ENCODE peak calls at places on chromosomes 2 and 18, in five cellular contexts. G is IMR-90, M is colonic mucosa, H is fibroblast of lung, B is HepG2. O is an unnamed sample.

GRCh38 chr2:8457092-8457481 is 224.8 kb upstream of the ID2 start:
- DNase-seq in G (no peak), H (no peak), B (no peak), M (peak), O (no peak)

GRCh38 chr2:21067863-21068537 is 24.1 kb upstream of the APOB start:
- DNase-seq in B (peak), M (no peak), G (no peak), H (no peak), O (no peak)

GRCh38 chr2:10451819-10452218 is 3.7 kb upstream of the ODC1 start:
- DNase-seq in G (no peak), H (no peak), M (no peak), B (no peak), O (no peak)

GRCh38 chr18:28824183-28824574 is 647.2 kb upstream of the CDH2 start:
- DNase-seq in B (no peak), H (no peak), G (no peak), M (no peak), O (no peak)

GRCh38 chr2:196635156-196635555 is 4.4 kb upstream of the CCDC150 start:
- DNase-seq in G (no peak), H (peak), M (no peak), B (no peak), O (no peak)

GRCh38 chr2:74959106-74959751 is 786 bp downstream of the POLE4 start:
- DNase-seq in G (no peak), B (no peak), H (no peak), M (no peak), O (no peak)

GRCh38 chr2:31660812-31661335 is 80.1 kb upstream of the SRD5A2 start:
- DNase-seq in H (no peak), M (no peak), B (no peak), G (no peak), O (peak)

GRCh38 chr2:24228470-24228869 is 53.6 kb downstream of the FAM228A start:
- DNase-seq in B (peak), H (no peak), G (peak), M (no peak), O (no peak)

GRCh38 chr2:52340185-52340584 is 1308.3 kb upstream of the NRXN1 start:
- DNase-seq in B (no peak), G (peak), M (no peak), H (peak), O (no peak)

GRCh38 chr2:52334185-52334584 is 1302.3 kb upstream of the NRXN1 start:
- DNase-seq in M (no peak), B (no peak), H (no peak), G (no peak), O (no peak)

GRCh38 chr2:52335727-52336126 is 1303.8 kb upstream of the NRXN1 start:
- DNase-seq in H (no peak), G (no peak), M (no peak), B (no peak), O (no peak)

GRCh38 chr2:52341732-52342131 is 1309.8 kb upstream of the NRXN1 start:
- DNase-seq in M (no peak), G (no peak), H (no peak), B (peak), O (no peak)

GRCh38 chr2:52336951-52337350 is 1305.0 kb upstream of the NRXN1 start:
- DNase-seq in M (no peak), B (no peak), G (no peak), H (no peak), O (no peak)
- H3K27ac ChIP-seq in M (no peak), B (no peak), G (no peak), H (no peak), O (no peak)

DNA sequence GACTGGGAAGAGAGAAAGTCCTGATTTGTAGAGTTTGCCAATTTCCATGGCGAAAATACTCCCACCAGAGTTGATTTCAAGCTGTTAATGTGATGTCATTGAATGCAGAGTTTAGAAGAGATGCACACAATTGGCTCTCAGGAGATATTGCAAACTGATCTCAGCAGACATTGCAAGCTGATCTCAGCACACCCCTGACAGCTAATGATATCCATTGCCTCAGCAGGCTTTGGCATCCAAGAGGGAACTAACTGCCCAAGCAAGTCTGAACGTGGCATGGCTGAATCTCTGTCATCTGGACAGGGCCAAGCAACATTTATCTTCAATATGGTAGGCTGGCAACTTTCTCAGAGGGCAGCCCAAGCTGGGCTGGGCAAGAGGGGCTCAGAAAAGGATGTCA is 78.4 kb upstream of the CYP1B1 start:
- DNase-seq in M (no peak), B (no peak), G (no peak), H (no peak), O (no peak)
- H3K9ac ChIP-seq in M (no peak), B (no peak), G (no peak), H (no peak), O (no peak)

DNA sequence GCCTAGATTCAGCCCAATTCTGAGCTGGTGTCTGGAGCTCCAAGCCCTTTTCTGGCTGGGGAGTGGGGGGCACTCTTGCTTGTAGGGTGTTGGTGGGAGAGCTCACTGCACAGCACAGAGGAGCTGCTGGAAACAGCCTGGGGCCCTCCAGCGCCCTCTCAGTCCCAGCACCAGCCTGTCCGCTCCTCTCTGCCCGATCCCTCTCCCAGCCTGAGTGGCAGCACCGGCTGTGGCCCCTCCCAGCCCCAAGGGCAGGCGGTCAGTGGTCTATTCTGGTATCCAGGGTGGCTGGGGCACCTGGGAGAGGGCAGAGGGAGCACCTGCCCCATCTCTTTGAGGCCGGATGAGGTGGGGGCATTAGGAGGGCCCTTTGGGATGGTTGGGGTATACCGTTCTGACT is 13.2 kb upstream of the DES start:
- DNase-seq in G (no peak), M (no peak), B (no peak), H (no peak), O (no peak)
- H3K4me3 ChIP-seq in G (no peak), M (no peak), B (no peak), H (no peak), O (no peak)

DNA sequence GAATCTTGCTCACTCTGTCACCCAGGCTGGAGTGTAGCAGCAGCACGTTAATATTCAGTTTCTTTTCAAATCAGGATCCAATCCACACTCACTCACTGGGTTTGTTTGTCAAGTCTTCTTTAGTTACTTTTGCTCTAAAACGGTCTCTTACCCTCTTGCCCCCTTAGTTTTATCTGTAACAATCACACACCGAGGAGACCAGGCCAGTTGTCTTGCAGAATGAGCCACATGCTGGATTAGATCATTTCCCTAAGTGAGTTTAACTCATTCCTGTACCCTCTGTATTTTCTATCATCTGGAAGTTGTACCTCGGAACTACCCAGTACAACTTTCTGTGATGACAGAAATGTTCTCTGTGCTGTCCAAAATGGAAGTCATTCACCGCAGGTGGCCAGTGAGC is 20.7 kb upstream of the TOGARAM2 start:
- DNase-seq in H (no peak), G (no peak), B (no peak), M (no peak), O (no peak)
- H3K27ac ChIP-seq in H (no peak), G (no peak), B (no peak), M (no peak), O (no peak)

DNA sequence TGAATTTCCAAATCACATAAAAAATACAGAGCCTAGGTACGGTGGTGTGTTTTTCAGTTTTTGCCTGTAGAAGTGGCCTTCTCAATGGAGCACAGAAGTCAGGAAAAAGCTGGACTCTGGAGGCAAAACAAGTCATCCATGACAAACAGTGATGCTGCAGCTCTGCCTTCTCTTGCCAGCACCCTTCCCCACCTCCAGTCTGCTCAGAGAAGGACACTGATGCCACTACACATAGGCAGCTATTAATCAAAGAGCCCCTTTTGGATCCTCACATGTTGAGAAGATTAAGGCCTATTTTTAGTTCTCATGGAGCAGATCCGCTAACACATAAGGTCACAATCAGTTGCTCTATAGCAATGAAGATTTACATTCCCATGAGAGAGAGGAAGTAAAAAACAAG is 181.6 kb upstream of the GALNT5 start:
- DNase-seq in M (no peak), G (no peak), B (no peak), H (no peak), O (no peak)
- H3K9ac ChIP-seq in M (no peak), G (no peak), B (no peak), H (no peak), O (no peak)

GRCh38 chr2:96408631-96409542 is 73.3 kb downstream of the NCAPH start:
- DNase-seq in B (peak), H (peak), G (peak), M (no peak), O (no peak)

GRCh38 chr2:96407919-96408550 is 72.5 kb downstream of the NCAPH start:
- DNase-seq in B (no peak), M (no peak), H (no peak), G (no peak), O (no peak)

GRCh38 chr2:96404446-96405373 is 69.1 kb downstream of the NCAPH start:
- DNase-seq in M (peak), B (no peak), H (no peak), G (no peak), O (no peak)

GRCh38 chr2:96409543-96410184 is 74.1 kb downstream of the NCAPH start:
- DNase-seq in G (no peak), H (peak), M (no peak), B (no peak), O (no peak)

GRCh38 chr2:96407041-96407918 is 71.7 kb downstream of the NCAPH start:
- DNase-seq in G (peak), M (peak), B (peak), H (peak), O (peak)
- H3K4me3 ChIP-seq in G (no peak), M (no peak), B (peak), H (no peak), O (no peak)

DNA sequence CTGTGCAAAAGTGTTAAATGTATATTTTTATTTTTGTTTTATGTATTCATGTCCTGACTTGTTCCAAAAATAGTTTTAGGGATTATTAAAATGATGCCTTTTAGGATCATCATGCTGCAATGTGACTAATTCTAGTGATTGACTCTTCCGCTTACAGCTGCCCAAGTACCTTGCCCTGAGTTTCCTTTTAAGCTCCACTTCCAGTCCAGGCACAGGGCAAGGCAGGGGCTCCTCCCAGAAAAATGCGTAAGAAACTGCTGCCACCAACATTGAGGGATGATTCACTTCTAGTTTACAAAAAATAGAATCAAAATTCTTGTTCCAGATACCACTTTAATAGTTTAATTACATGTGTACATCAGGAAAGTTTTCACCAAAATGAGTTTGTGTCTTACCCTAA is 116.4 kb downstream of the IRS1 start:
- DNase-seq in H (peak), M (no peak), G (peak), B (no peak), O (peak)
- H3K27ac ChIP-seq in H (no peak), M (no peak), G (no peak), B (no peak), O (peak)

GRCh38 chr2:165198181-165198580 is 5.7 kb downstream of the SCN3A start:
- DNase-seq in G (no peak), H (no peak), M (no peak), B (no peak), O (no peak)
- H3K9ac ChIP-seq in G (no peak), H (no peak), M (no peak), B (no peak), O (no peak)

DNA sequence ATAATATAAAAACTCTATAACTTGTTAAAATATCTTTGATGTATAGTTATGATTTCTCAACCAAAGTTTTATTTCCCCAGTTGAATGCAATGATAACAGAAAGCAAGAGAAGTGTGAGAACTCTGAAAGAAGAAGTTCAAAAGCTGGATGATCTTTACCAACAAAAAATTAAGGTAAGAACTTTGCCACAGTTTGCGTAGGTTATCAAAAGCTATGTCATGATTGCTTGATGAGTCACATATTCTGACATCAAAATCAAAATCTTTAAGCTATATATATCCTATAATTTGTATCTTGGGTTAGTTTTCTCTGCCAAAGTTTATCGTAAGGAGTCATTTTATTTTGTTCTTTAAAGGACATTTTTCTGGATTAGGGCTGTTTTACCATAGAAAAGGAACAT is 35.0 kb downstream of the NDC80 start:
- DNase-seq in G (no peak), M (no peak), H (peak), B (no peak), O (no peak)
- H3K4me3 ChIP-seq in G (no peak), M (no peak), H (no peak), B (no peak), O (no peak)

O was measured in keratinocyte.